ENCODE peak calls at places on chromosomes 1 and 21, in six cellular contexts. O is PC-3, H is RWPE2, A is mesothelial cell of epicardium, S is GM12865, D is Calu3. Q is an unnamed sample.

GRCh38 chr1:18883636-18884418 is 18.5 kb downstream of the ALDH4A1 start:
- DNase-seq in O (peak; percentile 81), H (no peak), A (peak; percentile 81), S (peak; percentile 75), D (peak; percentile 76), Q (peak; percentile 70)

GRCh38 chr21:41966872-41967621 is 13.2 kb upstream of the C2CD2 start:
- DNase-seq in O (no peak), H (no peak), A (no peak), S (no peak), D (no peak), Q (no peak)

GRCh38 chr21:14275806-14276205 is 59.8 kb downstream of the RBM11 start:
- DNase-seq in O (no peak), H (no peak), A (no peak), S (no peak), D (no peak), Q (no peak)

GRCh38 chr1:44620072-44620471 is 54.2 kb downstream of the TMEM53 start:
- DNase-seq in O (no peak), H (no peak), A (no peak), S (no peak), D (no peak), Q (no peak)

GRCh38 chr1:9787702-9788101 is 36.1 kb downstream of the CLSTN1 start:
- DNase-seq in O (no peak), H (no peak), A (no peak), S (peak; percentile 90), D (no peak), Q (no peak)

GRCh38 chr1:243598433-243598832 is 251.6 kb downstream of the AKT3 start:
- DNase-seq in O (peak; percentile 94), H (no peak), A (no peak), S (peak; percentile 26), D (no peak), Q (peak; percentile 59)

GRCh38 chr1:39086386-39087108 is 60.4 kb downstream of the NDUFS5 start:
- DNase-seq in O (no peak), H (no peak), A (no peak), S (no peak), D (no peak), Q (no peak)

GRCh38 chr1:6123083-6123482 is 57.0 kb downstream of the CHD5 start:
- DNase-seq in O (no peak), H (no peak), A (no peak), S (no peak), D (no peak), Q (no peak)

GRCh38 chr1:10779201-10779600 is 17.2 kb downstream of the CASZ1 start:
- DNase-seq in O (peak; percentile 92), H (no peak), A (no peak), S (no peak), D (peak; percentile 90), Q (peak; percentile 89)

GRCh38 chr1:198775606-198776005 is 136.8 kb downstream of the PTPRC start:
- DNase-seq in O (no peak), H (no peak), A (no peak), S (no peak), D (no peak), Q (no peak)

GRCh38 chr1:210771131-210771530 is 362.8 kb downstream of the KCNH1 start:
- DNase-seq in O (no peak), H (no peak), A (no peak), S (no peak), D (no peak), Q (no peak)

GRCh38 chr1:6936308-6936675 is 151.0 kb downstream of the CAMTA1 start:
- DNase-seq in O (no peak), H (no peak), A (no peak), S (no peak), D (no peak), Q (no peak)

GRCh38 chr1:216766633-216767325 is 43.5 kb upstream of the ESRRG start:
- DNase-seq in O (peak; percentile 62), H (no peak), A (no peak), S (no peak), D (no peak), Q (no peak)

GRCh38 chr1:1345860-1346500 is 3.2 kb downstream of the DVL1 start:
- DNase-seq in O (no peak), H (no peak), A (no peak), S (no peak), D (no peak), Q (no peak)

GRCh38 chr1:197787056-197787455 is 11.8 kb upstream of the DENND1B start:
- DNase-seq in O (peak; percentile 64), H (no peak), A (no peak), S (no peak), D (no peak), Q (peak; percentile 91)

GRCh38 chr1:176863613-176864012 is 300.9 kb downstream of the ASTN1 start:
- DNase-seq in O (no peak), H (no peak), A (no peak), S (no peak), D (no peak), Q (no peak)

GRCh38 chr1:201945157-201945556 is 1.2 kb downstream of the LMOD1 start:
- DNase-seq in O (no peak), H (no peak), A (no peak), S (no peak), D (no peak), Q (no peak)

GRCh38 chr1:88484862-88485261 is 199.2 kb upstream of the PKN2 start:
- DNase-seq in O (no peak), H (no peak), A (no peak), S (no peak), D (no peak), Q (no peak)

GRCh38 chr1:41282679-41283317 is 40.7 kb upstream of the SCMH1 start:
- DNase-seq in O (peak; percentile 48), H (no peak), A (peak; percentile 70), S (peak; percentile 16), D (peak; percentile 65), Q (peak; percentile 61)

GRCh38 chr1:168223261-168223660 is 2.5 kb upstream of the SFT2D2 start:
- DNase-seq in O (no peak), H (no peak), A (no peak), S (no peak), D (no peak), Q (no peak)

GRCh38 chr1:204410764-204411450 is 710 bp downstream of the PPP1R15B start:
- DNase-seq in O (peak; percentile 52), H (no peak), A (peak; percentile 58), S (peak; percentile 64), D (peak; percentile 57), Q (peak; percentile 57)

GRCh38 chr1:21779613-21780521 is 3.1 kb downstream of the USP48 start:
- DNase-seq in O (no peak), H (no peak), A (no peak), S (peak; percentile 96), D (no peak), Q (no peak)

GRCh38 chr1:230636575-230637163 is 5.6 kb upstream of the COG2 start:
- DNase-seq in O (no peak), H (no peak), A (no peak), S (no peak), D (no peak), Q (no peak)

GRCh38 chr1:39981957-39982356 is 27.0 kb downstream of the MFSD2A start:
- DNase-seq in O (peak; percentile 87), H (peak; percentile 87), A (no peak), S (no peak), D (peak; percentile 24), Q (peak; percentile 81)

GRCh38 chr1:23804183-23804582 is 3.6 kb upstream of the GALE start:
- DNase-seq in O (no peak), H (no peak), A (no peak), S (no peak), D (no peak), Q (no peak)
- TF ChIP-seq CTCF in O (peak; percentile 18), H (no peak), A (peak; percentile 50), S (peak; percentile 34), D (no peak), Q (no peak)

GRCh38 chr1:35443768-35444518 is 113.3 kb downstream of the KIAA0319L start:
- DNase-seq in O (peak; percentile 14), H (no peak), A (no peak), S (no peak), D (no peak), Q (no peak)
- TF ChIP-seq CTCF in O (peak; percentile 35), H (no peak), A (no peak), S (no peak), D (no peak), Q (no peak)

GRCh38 chr1:159922499-159923202 is 2.7 kb downstream of the TAGLN2 start:
- DNase-seq in O (no peak), H (no peak), A (no peak), S (peak; percentile 49), D (peak; percentile 58), Q (no peak)

GRCh38 chr1:159923203-159924024 is 1.9 kb downstream of the TAGLN2 start:
- DNase-seq in O (peak; percentile 82), H (no peak), A (peak; percentile 64), S (peak; percentile 88), D (peak; percentile 90), Q (peak; percentile 89)

GRCh38 chr1:159924791-159925712 is at the start of gene TAGLN2:
- DNase-seq in O (peak; percentile 97), H (peak; percentile 92), A (peak; percentile 71), S (peak; percentile 94), D (peak; percentile 95), Q (peak; percentile 93)

GRCh38 chr1:159925713-159926066 is 383 bp upstream of the TAGLN2 start:
- DNase-seq in O (no peak), H (no peak), A (no peak), S (no peak), D (peak; percentile 50), Q (peak; percentile 64)

GRCh38 chr1:159924025-159924790 is 1.1 kb downstream of the TAGLN2 start:
- DNase-seq in O (peak; percentile 93), H (peak; percentile 92), A (peak; percentile 66), S (peak; percentile 75), D (peak; percentile 95), Q (peak; percentile 98)
- TF ChIP-seq CTCF in O (peak; percentile 38), H (no peak), A (no peak), S (no peak), D (no peak), Q (no peak)

GRCh38 chr21:35697321-35697808 is 363.0 kb downstream of the SETD4 start:
- DNase-seq in O (no peak), H (no peak), A (peak; percentile 61), S (peak; percentile 57), D (peak; percentile 23), Q (no peak)

GRCh38 chr21:35699360-35699759 is 361.0 kb downstream of the SETD4 start:
- DNase-seq in O (no peak), H (no peak), A (no peak), S (no peak), D (no peak), Q (no peak)

GRCh38 chr21:35696644-35697043 is 363.7 kb downstream of the SETD4 start:
- DNase-seq in O (no peak), H (no peak), A (no peak), S (no peak), D (no peak), Q (no peak)
- TF ChIP-seq CTCF in O (no peak), H (no peak), A (no peak), S (no peak), D (no peak), Q (no peak)

Q was measured in RWPE1.